ENCODE peak calls at places on chromosomes 3 and 15, in five cellular contexts. I is left ventricle myocardium inferior; V is fibroblast of lung; O is IMR-90; D is CD8-positive, alpha-beta memory T cell. U is an unnamed sample. For H3K4me1, the result is how much of the 10 kb centered on the place peaks cover.

GRCh38 chr3:167274141-167274874 is 105.8 kb downstream of the ZBBX start:
- DNase-seq in D (no peak), O (no peak), I (no peak), V (no peak), U (no peak)

GRCh38 chr3:11312139-11312538 is 39.9 kb downstream of the ATG7 start:
- DNase-seq in V (no peak), O (no peak), D (no peak), I (no peak), U (no peak)

GRCh38 chr3:112360574-112360973 is 27.6 kb downstream of the CD200 start:
- DNase-seq in I (no peak), V (peak), O (peak), D (no peak), U (no peak)

GRCh38 chr3:63685340-63685739 is 32.9 kb downstream of the SNTN start:
- DNase-seq in V (no peak), D (no peak), O (no peak), I (no peak), U (no peak)

GRCh38 chr15:99788156-99788555 is 54.9 kb upstream of the LYSMD4 start:
- DNase-seq in V (no peak), O (no peak), I (no peak), D (no peak), U (no peak)

GRCh38 chr3:97957617-97958311 is 14.5 kb downstream of the RIOX2 start:
- DNase-seq in V (no peak), O (no peak), D (no peak), I (no peak), U (no peak)

GRCh38 chr3:50567011-50567385 is 549 bp downstream of the C3orf18 start:
- DNase-seq in O (no peak), V (no peak), I (no peak), D (no peak), U (no peak)

GRCh38 chr3:177676947-177677587 is 479.8 kb upstream of the TBL1XR1 start:
- DNase-seq in D (no peak), V (no peak), I (no peak), O (no peak), U (no peak)

GRCh38 chr3:129554356-129555120 is 11.6 kb downstream of the H1-8 start:
- DNase-seq in O (no peak), I (no peak), D (no peak), V (peak), U (peak)

GRCh38 chr3:152474585-152474984 is 205.9 kb downstream of the MBNL1 start:
- DNase-seq in I (no peak), V (peak), O (peak), D (no peak), U (peak)

GRCh38 chr3:187765342-187765741 is 20.1 kb upstream of the BCL6 start:
- DNase-seq in O (peak), D (no peak), V (peak), I (no peak), U (no peak)

GRCh38 chr3:187769771-187770170 is 24.5 kb upstream of the BCL6 start:
- DNase-seq in V (no peak), I (no peak), D (no peak), O (no peak), U (no peak)

GRCh38 chr3:187763850-187764648 is 18.8 kb upstream of the BCL6 start:
- DNase-seq in O (no peak), I (no peak), V (no peak), D (no peak), U (no peak)

GRCh38 chr3:187770224-187770623 is 25.0 kb upstream of the BCL6 start:
- DNase-seq in V (no peak), D (no peak), I (no peak), O (no peak), U (no peak)

DNA sequence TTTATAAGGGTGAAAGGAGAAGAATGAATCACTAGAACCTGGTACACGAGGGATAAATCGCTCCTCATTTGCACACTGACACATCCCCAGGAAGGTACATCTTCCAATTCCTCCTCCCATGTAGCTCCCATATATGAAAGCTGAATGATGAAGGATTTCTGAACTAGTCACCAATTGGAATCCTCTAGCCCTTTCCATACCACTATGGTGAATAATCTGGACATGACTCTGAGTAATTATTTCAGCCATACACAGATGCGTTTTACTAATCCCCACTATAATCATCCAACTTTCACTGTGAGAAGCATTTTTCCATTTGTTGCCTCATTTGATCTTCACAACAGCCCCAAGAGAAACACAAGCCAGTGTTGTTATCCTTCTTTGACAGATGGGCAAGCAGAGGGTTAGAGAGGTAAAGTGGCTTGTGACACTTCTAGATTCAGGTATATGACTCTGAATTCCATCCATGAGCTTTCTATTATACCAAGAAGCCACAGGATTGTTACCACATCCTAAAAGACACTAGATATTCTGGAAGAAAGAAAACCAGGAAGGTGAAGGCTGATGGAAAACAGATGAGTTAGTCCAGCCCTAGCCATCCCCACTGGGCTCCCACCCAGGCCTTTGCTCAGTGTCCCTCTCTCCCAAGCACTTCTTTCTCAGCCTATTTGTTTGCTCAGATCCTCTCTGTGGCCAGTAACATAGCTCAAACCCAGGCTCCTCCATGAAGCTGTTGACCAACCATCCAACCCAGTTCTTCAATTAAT is 22.2 kb upstream of the BCL6 start:
- DNase-seq in I (no peak), O (peak), V (peak), D (no peak), U (no peak)
- H3K4me1 ChIP-seq in I (under half), O (under half), V (under half), D (under half), U (under half)

GRCh38 chr15:64521201-64521600 is 60.8 kb downstream of the ZNF609 start:
- DNase-seq in V (no peak), D (no peak), I (no peak), O (no peak), U (peak)

GRCh38 chr15:64521726-64522164 is 61.4 kb downstream of the ZNF609 start:
- DNase-seq in D (no peak), V (peak), I (peak), O (peak), U (peak)

GRCh38 chr15:64522226-64522823 is 61.9 kb downstream of the ZNF609 start:
- DNase-seq in I (no peak), V (peak), O (no peak), D (no peak), U (no peak)

GRCh38 chr15:64524778-64525177 is 64.4 kb downstream of the ZNF609 start:
- DNase-seq in I (no peak), V (peak), D (no peak), O (peak), U (no peak)

DNA sequence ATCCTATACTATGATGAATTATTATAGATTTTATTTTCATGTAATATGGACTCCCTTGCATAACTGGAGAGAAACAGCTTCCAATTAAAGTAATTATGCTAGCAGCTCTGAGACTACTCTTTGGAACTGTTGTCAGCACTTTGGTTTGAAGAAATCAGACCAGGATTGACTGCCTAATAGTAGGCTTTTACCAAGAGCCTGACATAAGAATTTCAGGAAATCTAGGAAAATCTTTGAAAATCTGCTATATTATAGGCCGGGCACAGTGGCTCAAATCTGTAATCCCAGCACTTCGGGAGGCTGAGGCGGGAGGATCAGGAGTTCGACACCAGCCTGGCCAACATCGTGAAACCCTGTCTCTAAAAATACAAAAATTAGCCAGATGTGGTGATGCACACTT is 62.9 kb downstream of the ZNF609 start:
- DNase-seq in I (no peak), V (no peak), O (no peak), D (no peak), U (no peak)
- H3K4me3 ChIP-seq in I (no peak), V (no peak), O (no peak), D (no peak), U (no peak)

GRCh38 chr3:20078194-20078709 is 38.0 kb downstream of the KAT2B start:
- DNase-seq in I (no peak), D (no peak), O (no peak), V (peak), U (peak)

GRCh38 chr3:20075197-20075596 is 35.0 kb downstream of the KAT2B start:
- DNase-seq in O (no peak), D (no peak), V (no peak), I (no peak), U (no peak)

GRCh38 chr3:20077054-20077453 is 36.8 kb downstream of the KAT2B start:
- DNase-seq in D (no peak), I (no peak), O (no peak), V (no peak), U (no peak)

GRCh38 chr3:20074226-20075063 is 34.2 kb downstream of the KAT2B start:
- DNase-seq in D (no peak), V (no peak), O (peak), I (no peak), U (no peak)

DNA sequence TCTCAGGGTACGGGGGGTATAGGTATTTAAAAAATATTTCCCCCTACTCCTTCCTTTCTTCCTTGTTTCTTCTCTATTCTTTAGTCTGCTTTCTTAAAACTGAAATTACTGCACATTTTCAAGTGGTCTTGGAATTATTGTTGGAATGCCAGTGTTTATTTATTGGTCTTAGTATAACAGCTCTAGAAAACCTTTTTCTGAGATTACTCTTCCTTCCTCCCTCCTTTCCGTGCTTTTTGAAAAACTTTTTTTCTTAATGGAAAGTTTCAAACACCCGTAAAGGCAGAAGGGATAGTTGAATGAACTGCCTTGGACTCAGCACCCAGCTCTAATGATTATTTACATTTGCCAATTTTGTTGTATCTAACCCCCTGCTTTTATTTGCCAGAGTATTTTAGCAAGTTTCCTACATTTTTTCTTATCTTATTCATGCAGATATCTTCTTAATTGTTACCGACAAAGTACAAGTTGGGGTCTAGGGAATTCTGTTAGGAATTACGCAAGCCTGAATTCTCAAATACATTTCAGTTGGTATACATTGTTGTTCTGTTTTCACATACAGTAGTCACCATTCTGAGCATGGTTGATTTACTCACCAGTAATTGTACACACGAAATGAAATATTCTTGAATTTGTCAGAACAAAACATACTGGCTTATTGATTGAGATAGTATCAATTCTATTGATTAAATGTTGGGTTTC is 36.2 kb downstream of the KAT2B start:
- DNase-seq in D (no peak), I (no peak), V (no peak), O (peak), U (no peak)
- H3K4me1 ChIP-seq in D (under half), I (half or more), V (under half), O (under half), U (under half)

GRCh38 chr15:25054329-25054728 is 99.5 kb downstream of the SNRPN start:
- DNase-seq in D (no peak), I (no peak), O (no peak), V (no peak), U (no peak)
- H3K4me3 ChIP-seq in D (no peak), I (no peak), O (no peak), V (no peak), U (no peak)

DNA sequence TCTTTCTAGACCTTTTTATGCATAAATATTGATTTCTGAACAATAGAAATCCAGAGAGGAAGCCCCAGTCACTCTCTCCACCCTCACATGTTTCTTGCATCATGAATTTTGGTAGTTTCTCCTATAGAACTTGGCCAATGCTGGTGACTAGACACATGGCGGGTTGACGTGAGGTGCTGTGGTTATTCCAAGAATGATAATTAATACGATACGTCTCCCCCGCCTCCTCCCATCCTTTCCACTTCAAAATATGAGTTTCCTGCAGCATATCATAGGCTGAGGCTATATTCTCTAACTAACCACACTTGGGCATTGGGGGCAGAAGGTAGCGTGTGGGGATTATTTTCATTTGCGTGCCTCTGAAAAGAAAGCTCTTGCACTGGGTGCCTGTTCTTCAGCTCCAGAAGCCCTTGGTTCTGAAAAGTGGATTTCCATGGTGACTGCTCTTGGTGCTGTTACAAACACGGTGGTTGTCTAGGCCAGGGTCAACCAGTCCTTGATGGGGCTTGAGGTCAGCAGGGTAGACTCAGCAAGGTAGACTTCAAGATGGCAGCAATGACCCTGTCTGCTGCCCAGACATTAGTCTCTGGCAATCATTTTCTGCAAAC is 5.3 kb downstream of the TNFSF10 start:
- DNase-seq in V (no peak), D (no peak), O (no peak), I (no peak), U (no peak)
- H3K4me1 ChIP-seq in V (under half), D (half or more), O (under half), I (half or more), U (under half)

GRCh38 chr3:53166781-53167291 is 5.8 kb downstream of the PRKCD start:
- DNase-seq in D (no peak), O (peak), I (peak), V (peak), U (peak)
- H3K4me3 ChIP-seq in D (no peak), O (no peak), I (peak), V (no peak), U (no peak)

GRCh38 chr3:123347691-123348264 is 101.1 kb downstream of the ADCY5 start:
- DNase-seq in I (no peak), V (no peak), D (no peak), O (no peak), U (no peak)
- H3K4me1 ChIP-seq in I (half or more), V (under half), D (under half), O (under half), U (under half)

GRCh38 chr3:69182588-69183299 is 60.3 kb upstream of the LMOD3 start:
- DNase-seq in I (no peak), D (no peak), O (peak), V (peak), U (peak)
- H3K4me3 ChIP-seq in I (no peak), D (no peak), O (no peak), V (no peak), U (peak)

GRCh38 chr15:85402195-85402921 is 22.0 kb downstream of the AKAP13 start:
- DNase-seq in D (no peak), I (no peak), V (peak), O (peak), U (no peak)
- H3K4me1 ChIP-seq in D (under half), I (half or more), V (under half), O (under half), U (under half)

GRCh38 chr3:71809321-71809720 is 24.4 kb upstream of the PROK2 start:
- DNase-seq in O (no peak), V (no peak), I (no peak), D (no peak), U (no peak)

GRCh38 chr3:71805691-71806090 is 20.7 kb upstream of the PROK2 start:
- DNase-seq in V (no peak), O (no peak), D (no peak), I (no peak), U (no peak)

GRCh38 chr3:71803248-71803647 is 18.3 kb upstream of the PROK2 start:
- DNase-seq in O (no peak), I (no peak), V (no peak), D (no peak), U (no peak)

GRCh38 chr3:71801986-71802385 is 17.0 kb upstream of the PROK2 start:
- DNase-seq in V (no peak), I (no peak), O (no peak), D (no peak), U (no peak)

DNA sequence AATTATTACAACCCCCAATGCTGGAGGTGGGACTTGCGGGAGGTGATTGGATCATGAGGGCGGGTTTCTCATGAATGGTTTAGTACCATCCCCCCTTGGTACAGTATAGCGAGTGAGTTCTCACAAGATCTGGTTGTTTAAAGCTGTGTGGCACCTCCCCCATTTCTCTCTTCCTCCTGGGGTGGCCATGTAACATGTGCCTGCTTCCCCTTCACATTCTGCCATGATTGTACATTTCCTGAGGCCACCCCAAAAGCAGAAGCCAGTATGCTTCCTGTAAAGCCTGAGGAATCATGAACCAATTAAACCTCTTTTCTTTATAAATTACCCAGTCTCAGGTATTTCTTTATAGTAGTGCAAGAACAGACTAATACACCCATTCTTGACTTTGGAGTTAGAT is 20.3 kb upstream of the PROK2 start:
- DNase-seq in D (no peak), V (no peak), O (no peak), I (no peak), U (no peak)
- H3K4me3 ChIP-seq in D (no peak), V (no peak), O (no peak), I (no peak), U (no peak)

U was measured in SJCRH30.